ENCODE peak calls at places on chromosome 19, in five cellular contexts. One of them, this sample, is unnamed.
A peak's percentile ranks its signal among the peaks of the same experiment; 100 is the strongest.

GRCh38 chr19:6423499-6424189 is 967 bp downstream of the KHSRP start:
- DNase-seq in stimulated activated CD4-positive, alpha-beta T cell treated with anti-CD3 and anti-CD28 coated beads, Interleukin-15, amount 100 ng/mL, for 1 hour: no peak
- DNase-seq in activated T-helper 2 cell treated with anti-CD3 and anti-CD28 coated beads, Interferon-gamma antibody, Interleukin-2, Interleukin-4, amounts not matched to agents 10 μg/mL and 5 μg/mL and 100 μg/mL, durations not matched to agents 14 hours and 24 hours and 36 hours: peak; percentile 44
- DNase-seq in HEK293T: peak; percentile 53
- DNase-seq in transverse colon: peak; percentile 39
- DNase-seq in this sample: no peak

GRCh38 chr19:7177926-7178325 is 108.4 kb downstream of the ZNF557 start:
- DNase-seq in stimulated activated CD4-positive, alpha-beta T cell treated with anti-CD3 and anti-CD28 coated beads, Interleukin-15, amount 100 ng/mL, for 1 hour: no peak
- DNase-seq in activated T-helper 2 cell treated with anti-CD3 and anti-CD28 coated beads, Interferon-gamma antibody, Interleukin-2, Interleukin-4, amounts not matched to agents 10 μg/mL and 5 μg/mL and 100 μg/mL, durations not matched to agents 14 hours and 24 hours and 36 hours: no peak
- DNase-seq in HEK293T: no peak
- DNase-seq in transverse colon: no peak
- DNase-seq in this sample: no peak

GRCh38 chr19:56333506-56333905 is 18.9 kb upstream of the ZSCAN5A start:
- DNase-seq in stimulated activated CD4-positive, alpha-beta T cell treated with anti-CD3 and anti-CD28 coated beads, Interleukin-15, amount 100 ng/mL, for 1 hour: no peak
- DNase-seq in activated T-helper 2 cell treated with anti-CD3 and anti-CD28 coated beads, Interferon-gamma antibody, Interleukin-2, Interleukin-4, amounts not matched to agents 10 μg/mL and 5 μg/mL and 100 μg/mL, durations not matched to agents 14 hours and 24 hours and 36 hours: no peak
- DNase-seq in HEK293T: peak; percentile 32
- DNase-seq in transverse colon: peak; percentile 54
- DNase-seq in this sample: peak; percentile 63

GRCh38 chr19:37986048-37986750 is 79.2 kb downstream of the SIPA1L3 start:
- DNase-seq in stimulated activated CD4-positive, alpha-beta T cell treated with anti-CD3 and anti-CD28 coated beads, Interleukin-15, amount 100 ng/mL, for 1 hour: no peak
- DNase-seq in activated T-helper 2 cell treated with anti-CD3 and anti-CD28 coated beads, Interferon-gamma antibody, Interleukin-2, Interleukin-4, amounts not matched to agents 10 μg/mL and 5 μg/mL and 100 μg/mL, durations not matched to agents 14 hours and 24 hours and 36 hours: no peak
- DNase-seq in HEK293T: no peak
- DNase-seq in transverse colon: no peak
- DNase-seq in this sample: no peak

GRCh38 chr19:44891016-44891882 is at the start of gene TOMM40:
- DNase-seq in stimulated activated CD4-positive, alpha-beta T cell treated with anti-CD3 and anti-CD28 coated beads, Interleukin-15, amount 100 ng/mL, for 1 hour: no peak
- DNase-seq in activated T-helper 2 cell treated with anti-CD3 and anti-CD28 coated beads, Interferon-gamma antibody, Interleukin-2, Interleukin-4, amounts not matched to agents 10 μg/mL and 5 μg/mL and 100 μg/mL, durations not matched to agents 14 hours and 24 hours and 36 hours: no peak
- DNase-seq in HEK293T: no peak
- DNase-seq in transverse colon: peak; percentile 100
- DNase-seq in this sample: no peak

GRCh38 chr19:40411958-40412499 is 1.1 kb downstream of the PRX start:
- DNase-seq in stimulated activated CD4-positive, alpha-beta T cell treated with anti-CD3 and anti-CD28 coated beads, Interleukin-15, amount 100 ng/mL, for 1 hour: no peak
- DNase-seq in activated T-helper 2 cell treated with anti-CD3 and anti-CD28 coated beads, Interferon-gamma antibody, Interleukin-2, Interleukin-4, amounts not matched to agents 10 μg/mL and 5 μg/mL and 100 μg/mL, durations not matched to agents 14 hours and 24 hours and 36 hours: no peak
- DNase-seq in HEK293T: no peak
- DNase-seq in transverse colon: no peak
- DNase-seq in this sample: no peak

GRCh38 chr19:6467384-6467783 is 3.3 kb downstream of the CRB3 start:
- DNase-seq in stimulated activated CD4-positive, alpha-beta T cell treated with anti-CD3 and anti-CD28 coated beads, Interleukin-15, amount 100 ng/mL, for 1 hour: no peak
- DNase-seq in activated T-helper 2 cell treated with anti-CD3 and anti-CD28 coated beads, Interferon-gamma antibody, Interleukin-2, Interleukin-4, amounts not matched to agents 10 μg/mL and 5 μg/mL and 100 μg/mL, durations not matched to agents 14 hours and 24 hours and 36 hours: no peak
- DNase-seq in HEK293T: no peak
- DNase-seq in transverse colon: no peak
- DNase-seq in this sample: no peak

GRCh38 chr19:50660083-50660366 is 10.8 kb downstream of the C19orf81 start:
- DNase-seq in stimulated activated CD4-positive, alpha-beta T cell treated with anti-CD3 and anti-CD28 coated beads, Interleukin-15, amount 100 ng/mL, for 1 hour: no peak
- DNase-seq in activated T-helper 2 cell treated with anti-CD3 and anti-CD28 coated beads, Interferon-gamma antibody, Interleukin-2, Interleukin-4, amounts not matched to agents 10 μg/mL and 5 μg/mL and 100 μg/mL, durations not matched to agents 14 hours and 24 hours and 36 hours: no peak
- DNase-seq in HEK293T: no peak
- DNase-seq in transverse colon: no peak
- DNase-seq in this sample: no peak

GRCh38 chr19:11205939-11206570 is 8.7 kb upstream of the KANK2 start:
- DNase-seq in stimulated activated CD4-positive, alpha-beta T cell treated with anti-CD3 and anti-CD28 coated beads, Interleukin-15, amount 100 ng/mL, for 1 hour: no peak
- DNase-seq in activated T-helper 2 cell treated with anti-CD3 and anti-CD28 coated beads, Interferon-gamma antibody, Interleukin-2, Interleukin-4, amounts not matched to agents 10 μg/mL and 5 μg/mL and 100 μg/mL, durations not matched to agents 14 hours and 24 hours and 36 hours: no peak
- DNase-seq in HEK293T: no peak
- DNase-seq in transverse colon: no peak
- DNase-seq in this sample: no peak

GRCh38 chr19:12872255-12872654 is 9.0 kb downstream of the DNASE2 start:
- DNase-seq in stimulated activated CD4-positive, alpha-beta T cell treated with anti-CD3 and anti-CD28 coated beads, Interleukin-15, amount 100 ng/mL, for 1 hour: no peak
- DNase-seq in activated T-helper 2 cell treated with anti-CD3 and anti-CD28 coated beads, Interferon-gamma antibody, Interleukin-2, Interleukin-4, amounts not matched to agents 10 μg/mL and 5 μg/mL and 100 μg/mL, durations not matched to agents 14 hours and 24 hours and 36 hours: no peak
- DNase-seq in HEK293T: no peak
- DNase-seq in transverse colon: no peak
- DNase-seq in this sample: no peak

GRCh38 chr19:51467864-51468544 is 9.8 kb upstream of the SIGLEC8 start:
- DNase-seq in stimulated activated CD4-positive, alpha-beta T cell treated with anti-CD3 and anti-CD28 coated beads, Interleukin-15, amount 100 ng/mL, for 1 hour: no peak
- DNase-seq in activated T-helper 2 cell treated with anti-CD3 and anti-CD28 coated beads, Interferon-gamma antibody, Interleukin-2, Interleukin-4, amounts not matched to agents 10 μg/mL and 5 μg/mL and 100 μg/mL, durations not matched to agents 14 hours and 24 hours and 36 hours: no peak
- DNase-seq in HEK293T: no peak
- DNase-seq in transverse colon: no peak
- DNase-seq in this sample: no peak

GRCh38 chr19:35712910-35713845 is 4.6 kb upstream of the KMT2B start:
- DNase-seq in stimulated activated CD4-positive, alpha-beta T cell treated with anti-CD3 and anti-CD28 coated beads, Interleukin-15, amount 100 ng/mL, for 1 hour: no peak
- DNase-seq in activated T-helper 2 cell treated with anti-CD3 and anti-CD28 coated beads, Interferon-gamma antibody, Interleukin-2, Interleukin-4, amounts not matched to agents 10 μg/mL and 5 μg/mL and 100 μg/mL, durations not matched to agents 14 hours and 24 hours and 36 hours: peak; percentile 72
- DNase-seq in HEK293T: no peak
- DNase-seq in transverse colon: peak; percentile 63
- DNase-seq in this sample: no peak

GRCh38 chr19:40110570-40110969 is 19.8 kb upstream of the ZNF780A start:
- DNase-seq in stimulated activated CD4-positive, alpha-beta T cell treated with anti-CD3 and anti-CD28 coated beads, Interleukin-15, amount 100 ng/mL, for 1 hour: no peak
- DNase-seq in activated T-helper 2 cell treated with anti-CD3 and anti-CD28 coated beads, Interferon-gamma antibody, Interleukin-2, Interleukin-4, amounts not matched to agents 10 μg/mL and 5 μg/mL and 100 μg/mL, durations not matched to agents 14 hours and 24 hours and 36 hours: no peak
- DNase-seq in HEK293T: no peak
- DNase-seq in transverse colon: no peak
- DNase-seq in this sample: no peak

GRCh38 chr19:38839816-38840582 is 8.4 kb upstream of the ECH1 start:
- DNase-seq in stimulated activated CD4-positive, alpha-beta T cell treated with anti-CD3 and anti-CD28 coated beads, Interleukin-15, amount 100 ng/mL, for 1 hour: no peak
- DNase-seq in activated T-helper 2 cell treated with anti-CD3 and anti-CD28 coated beads, Interferon-gamma antibody, Interleukin-2, Interleukin-4, amounts not matched to agents 10 μg/mL and 5 μg/mL and 100 μg/mL, durations not matched to agents 14 hours and 24 hours and 36 hours: no peak
- DNase-seq in HEK293T: no peak
- DNase-seq in transverse colon: no peak
- DNase-seq in this sample: no peak

GRCh38 chr19:6039541-6040225 is 61.7 kb upstream of the RANBP3 start:
- DNase-seq in stimulated activated CD4-positive, alpha-beta T cell treated with anti-CD3 and anti-CD28 coated beads, Interleukin-15, amount 100 ng/mL, for 1 hour: no peak
- DNase-seq in activated T-helper 2 cell treated with anti-CD3 and anti-CD28 coated beads, Interferon-gamma antibody, Interleukin-2, Interleukin-4, amounts not matched to agents 10 μg/mL and 5 μg/mL and 100 μg/mL, durations not matched to agents 14 hours and 24 hours and 36 hours: no peak
- DNase-seq in HEK293T: no peak
- DNase-seq in transverse colon: no peak
- DNase-seq in this sample: no peak

GRCh38 chr19:52896431-52897148 is 845 bp downstream of the ZNF320 start:
- DNase-seq in stimulated activated CD4-positive, alpha-beta T cell treated with anti-CD3 and anti-CD28 coated beads, Interleukin-15, amount 100 ng/mL, for 1 hour: no peak
- DNase-seq in activated T-helper 2 cell treated with anti-CD3 and anti-CD28 coated beads, Interferon-gamma antibody, Interleukin-2, Interleukin-4, amounts not matched to agents 10 μg/mL and 5 μg/mL and 100 μg/mL, durations not matched to agents 14 hours and 24 hours and 36 hours: no peak
- DNase-seq in HEK293T: peak; percentile 7
- DNase-seq in transverse colon: peak; percentile 73
- DNase-seq in this sample: peak; percentile 25

GRCh38 chr19:19597809-19598306 is 20.6 kb downstream of the PBX4 start:
- DNase-seq in stimulated activated CD4-positive, alpha-beta T cell treated with anti-CD3 and anti-CD28 coated beads, Interleukin-15, amount 100 ng/mL, for 1 hour: no peak
- DNase-seq in activated T-helper 2 cell treated with anti-CD3 and anti-CD28 coated beads, Interferon-gamma antibody, Interleukin-2, Interleukin-4, amounts not matched to agents 10 μg/mL and 5 μg/mL and 100 μg/mL, durations not matched to agents 14 hours and 24 hours and 36 hours: peak; percentile 70
- DNase-seq in HEK293T: no peak
- DNase-seq in transverse colon: no peak
- DNase-seq in this sample: no peak

GRCh38 chr19:39544920-39545319 is 5.0 kb upstream of the EID2 start:
- DNase-seq in stimulated activated CD4-positive, alpha-beta T cell treated with anti-CD3 and anti-CD28 coated beads, Interleukin-15, amount 100 ng/mL, for 1 hour: no peak
- DNase-seq in activated T-helper 2 cell treated with anti-CD3 and anti-CD28 coated beads, Interferon-gamma antibody, Interleukin-2, Interleukin-4, amounts not matched to agents 10 μg/mL and 5 μg/mL and 100 μg/mL, durations not matched to agents 14 hours and 24 hours and 36 hours: no peak
- DNase-seq in HEK293T: no peak
- DNase-seq in transverse colon: no peak
- DNase-seq in this sample: no peak

GRCh38 chr19:9461938-9462337 is 26.6 kb upstream of the ZNF266 start:
- DNase-seq in stimulated activated CD4-positive, alpha-beta T cell treated with anti-CD3 and anti-CD28 coated beads, Interleukin-15, amount 100 ng/mL, for 1 hour: no peak
- DNase-seq in activated T-helper 2 cell treated with anti-CD3 and anti-CD28 coated beads, Interferon-gamma antibody, Interleukin-2, Interleukin-4, amounts not matched to agents 10 μg/mL and 5 μg/mL and 100 μg/mL, durations not matched to agents 14 hours and 24 hours and 36 hours: no peak
- DNase-seq in HEK293T: no peak
- DNase-seq in transverse colon: no peak
- DNase-seq in this sample: no peak

GRCh38 chr19:43618921-43619261 is 538 bp downstream of the ZNF428 start:
- DNase-seq in stimulated activated CD4-positive, alpha-beta T cell treated with anti-CD3 and anti-CD28 coated beads, Interleukin-15, amount 100 ng/mL, for 1 hour: no peak
- DNase-seq in activated T-helper 2 cell treated with anti-CD3 and anti-CD28 coated beads, Interferon-gamma antibody, Interleukin-2, Interleukin-4, amounts not matched to agents 10 μg/mL and 5 μg/mL and 100 μg/mL, durations not matched to agents 14 hours and 24 hours and 36 hours: no peak
- DNase-seq in HEK293T: peak; percentile 62
- DNase-seq in transverse colon: no peak
- DNase-seq in this sample: peak; percentile 82

GRCh38 chr19:33751386-33751770 is 45.3 kb upstream of the KCTD15 start:
- DNase-seq in stimulated activated CD4-positive, alpha-beta T cell treated with anti-CD3 and anti-CD28 coated beads, Interleukin-15, amount 100 ng/mL, for 1 hour: no peak
- DNase-seq in activated T-helper 2 cell treated with anti-CD3 and anti-CD28 coated beads, Interferon-gamma antibody, Interleukin-2, Interleukin-4, amounts not matched to agents 10 μg/mL and 5 μg/mL and 100 μg/mL, durations not matched to agents 14 hours and 24 hours and 36 hours: no peak
- DNase-seq in HEK293T: no peak
- DNase-seq in transverse colon: no peak
- DNase-seq in this sample: no peak

GRCh38 chr19:37055330-37055729 is 22.9 kb upstream of the ZNF420 start:
- DNase-seq in stimulated activated CD4-positive, alpha-beta T cell treated with anti-CD3 and anti-CD28 coated beads, Interleukin-15, amount 100 ng/mL, for 1 hour: no peak
- DNase-seq in activated T-helper 2 cell treated with anti-CD3 and anti-CD28 coated beads, Interferon-gamma antibody, Interleukin-2, Interleukin-4, amounts not matched to agents 10 μg/mL and 5 μg/mL and 100 μg/mL, durations not matched to agents 14 hours and 24 hours and 36 hours: no peak
- DNase-seq in HEK293T: no peak
- DNase-seq in transverse colon: no peak
- DNase-seq in this sample: no peak

GRCh38 chr19:2923510-2923909 is 21.3 kb downstream of the ZNF77 start:
- DNase-seq in stimulated activated CD4-positive, alpha-beta T cell treated with anti-CD3 and anti-CD28 coated beads, Interleukin-15, amount 100 ng/mL, for 1 hour: no peak
- DNase-seq in activated T-helper 2 cell treated with anti-CD3 and anti-CD28 coated beads, Interferon-gamma antibody, Interleukin-2, Interleukin-4, amounts not matched to agents 10 μg/mL and 5 μg/mL and 100 μg/mL, durations not matched to agents 14 hours and 24 hours and 36 hours: no peak
- DNase-seq in HEK293T: no peak
- DNase-seq in transverse colon: no peak
- DNase-seq in this sample: no peak

GRCh38 chr19:49896863-49897621 is at the start of gene IL4I1:
- DNase-seq in stimulated activated CD4-positive, alpha-beta T cell treated with anti-CD3 and anti-CD28 coated beads, Interleukin-15, amount 100 ng/mL, for 1 hour: peak; percentile 37
- DNase-seq in activated T-helper 2 cell treated with anti-CD3 and anti-CD28 coated beads, Interferon-gamma antibody, Interleukin-2, Interleukin-4, amounts not matched to agents 10 μg/mL and 5 μg/mL and 100 μg/mL, durations not matched to agents 14 hours and 24 hours and 36 hours: peak; percentile 40
- DNase-seq in HEK293T: no peak
- DNase-seq in transverse colon: peak; percentile 45
- DNase-seq in this sample: no peak

GRCh38 chr19:2315818-2316353 is 7.9 kb upstream of the LINGO3 start:
- DNase-seq in stimulated activated CD4-positive, alpha-beta T cell treated with anti-CD3 and anti-CD28 coated beads, Interleukin-15, amount 100 ng/mL, for 1 hour: no peak
- DNase-seq in activated T-helper 2 cell treated with anti-CD3 and anti-CD28 coated beads, Interferon-gamma antibody, Interleukin-2, Interleukin-4, amounts not matched to agents 10 μg/mL and 5 μg/mL and 100 μg/mL, durations not matched to agents 14 hours and 24 hours and 36 hours: no peak
- DNase-seq in HEK293T: no peak
- DNase-seq in transverse colon: peak; percentile 71
- DNase-seq in this sample: peak; percentile 82

GRCh38 chr19:18612051-18612771 is 459 bp upstream of the TMEM59L start:
- DNase-seq in stimulated activated CD4-positive, alpha-beta T cell treated with anti-CD3 and anti-CD28 coated beads, Interleukin-15, amount 100 ng/mL, for 1 hour: no peak
- DNase-seq in activated T-helper 2 cell treated with anti-CD3 and anti-CD28 coated beads, Interferon-gamma antibody, Interleukin-2, Interleukin-4, amounts not matched to agents 10 μg/mL and 5 μg/mL and 100 μg/mL, durations not matched to agents 14 hours and 24 hours and 36 hours: no peak
- DNase-seq in HEK293T: no peak
- DNase-seq in transverse colon: no peak
- DNase-seq in this sample: no peak

GRCh38 chr19:1863308-1863637 is at the start of gene KLF16:
- DNase-seq in stimulated activated CD4-positive, alpha-beta T cell treated with anti-CD3 and anti-CD28 coated beads, Interleukin-15, amount 100 ng/mL, for 1 hour: no peak
- DNase-seq in activated T-helper 2 cell treated with anti-CD3 and anti-CD28 coated beads, Interferon-gamma antibody, Interleukin-2, Interleukin-4, amounts not matched to agents 10 μg/mL and 5 μg/mL and 100 μg/mL, durations not matched to agents 14 hours and 24 hours and 36 hours: no peak
- DNase-seq in HEK293T: no peak
- DNase-seq in transverse colon: no peak
- DNase-seq in this sample: no peak

GRCh38 chr19:5308471-5309437 is 31.9 kb downstream of the PTPRS start:
- DNase-seq in stimulated activated CD4-positive, alpha-beta T cell treated with anti-CD3 and anti-CD28 coated beads, Interleukin-15, amount 100 ng/mL, for 1 hour: no peak
- DNase-seq in activated T-helper 2 cell treated with anti-CD3 and anti-CD28 coated beads, Interferon-gamma antibody, Interleukin-2, Interleukin-4, amounts not matched to agents 10 μg/mL and 5 μg/mL and 100 μg/mL, durations not matched to agents 14 hours and 24 hours and 36 hours: no peak
- DNase-seq in HEK293T: peak; percentile 40
- DNase-seq in transverse colon: peak; percentile 62
- DNase-seq in this sample: no peak

GRCh38 chr19:56918682-56919307 is 78.3 kb upstream of the PEG3 start:
- DNase-seq in stimulated activated CD4-positive, alpha-beta T cell treated with anti-CD3 and anti-CD28 coated beads, Interleukin-15, amount 100 ng/mL, for 1 hour: no peak
- DNase-seq in activated T-helper 2 cell treated with anti-CD3 and anti-CD28 coated beads, Interferon-gamma antibody, Interleukin-2, Interleukin-4, amounts not matched to agents 10 μg/mL and 5 μg/mL and 100 μg/mL, durations not matched to agents 14 hours and 24 hours and 36 hours: no peak
- DNase-seq in HEK293T: no peak
- DNase-seq in transverse colon: no peak
- DNase-seq in this sample: no peak

GRCh38 chr19:1243768-1244692 is 2.5 kb downstream of the ATP5F1D start:
- DNase-seq in stimulated activated CD4-positive, alpha-beta T cell treated with anti-CD3 and anti-CD28 coated beads, Interleukin-15, amount 100 ng/mL, for 1 hour: peak; percentile 78
- DNase-seq in activated T-helper 2 cell treated with anti-CD3 and anti-CD28 coated beads, Interferon-gamma antibody, Interleukin-2, Interleukin-4, amounts not matched to agents 10 μg/mL and 5 μg/mL and 100 μg/mL, durations not matched to agents 14 hours and 24 hours and 36 hours: peak; percentile 73
- DNase-seq in HEK293T: peak; percentile 70
- DNase-seq in transverse colon: peak; percentile 91
- DNase-seq in this sample: peak; percentile 89